ENCODE peak calls at places on chromosome 13, in five cellular contexts. O is aorta, Z is esophagus mucosa, Y is GM12878, P is heart right ventricle. I is an unnamed sample.

GRCh38 chr13:95714142-95714832 is 37.3 kb downstream of the DNAJC3 start:
- ATAC-seq in Y (no peak), O (no peak), Z (peak; percentile 71), P (no peak), I (no peak)

GRCh38 chr13:60417734-60418133 is 20.7 kb downstream of the TDRD3 start:
- ATAC-seq in O (no peak), Y (peak; percentile 63), Z (no peak), P (no peak), I (no peak)

GRCh38 chr13:39634956-39635355 is 20.5 kb upstream of the COG6 start:
- ATAC-seq in P (no peak), Y (no peak), O (no peak), Z (no peak), I (no peak)

GRCh38 chr13:89865331-89865833 is 1482.1 kb upstream of the MIR17HG start:
- ATAC-seq in P (no peak), O (no peak), Y (no peak), Z (no peak), I (no peak)

GRCh38 chr13:39263033-39263432 is 224.8 kb downstream of the NHLRC3 start:
- ATAC-seq in P (peak; percentile 85), Y (peak; percentile 89), O (peak; percentile 75), Z (peak; percentile 67), I (peak; percentile 67)

GRCh38 chr13:20939662-20940061 is 37.1 kb upstream of the XPO4 start:
- ATAC-seq in Y (no peak), P (peak; percentile 45), Z (no peak), O (no peak), I (no peak)

GRCh38 chr13:103164239-103164638 is 98.0 kb upstream of the SLC10A2 start:
- ATAC-seq in O (no peak), P (no peak), Z (no peak), Y (no peak), I (no peak)

GRCh38 chr13:23552171-23552570 is 18.0 kb upstream of the TNFRSF19 start:
- ATAC-seq in Y (no peak), O (no peak), P (no peak), Z (no peak), I (no peak)

GRCh38 chr13:99600318-99600717 is 99.0 kb downstream of the TM9SF2 start:
- ATAC-seq in O (no peak), Y (peak; percentile 39), P (no peak), Z (no peak), I (no peak)

GRCh38 chr13:37984357-37984756 is 114.8 kb upstream of the TRPC4 start:
- ATAC-seq in Y (no peak), Z (no peak), P (no peak), O (no peak), I (no peak)

GRCh38 chr13:23858586-23858985 is 30.6 kb downstream of the MIPEP start:
- ATAC-seq in O (no peak), P (no peak), Y (no peak), Z (peak; percentile 51), I (no peak)

GRCh38 chr13:59658027-59658735 is 505.5 kb downstream of the DIAPH3 start:
- ATAC-seq in O (no peak), Y (no peak), Z (no peak), P (no peak), I (no peak)

GRCh38 chr13:30148171-30148754 is 159.1 kb downstream of the KATNAL1 start:
- ATAC-seq in Y (peak; percentile 21), P (no peak), O (no peak), Z (no peak), I (no peak)

GRCh38 chr13:74243637-74244526 is 109.7 kb upstream of the KLF12 start:
- ATAC-seq in Z (no peak), O (no peak), Y (no peak), P (no peak), I (no peak)

GRCh38 chr13:50126378-50127016 is 111.3 kb downstream of the KCNRG start:
- ATAC-seq in Z (no peak), P (no peak), Y (no peak), O (no peak), I (no peak)

GRCh38 chr13:48175200-48175599 is 57.8 kb upstream of the ITM2B start:
- ATAC-seq in O (no peak), Y (no peak), Z (no peak), P (no peak), I (no peak)

GRCh38 chr13:86881390-86881789 is 789.8 kb upstream of the SLITRK5 start:
- ATAC-seq in Z (no peak), O (no peak), P (no peak), Y (no peak), I (no peak)

GRCh38 chr13:106143930-106144709 is 391.3 kb downstream of the EFNB2 start:
- ATAC-seq in Z (peak; percentile 54), P (no peak), O (no peak), Y (no peak), I (no peak)

GRCh38 chr13:27086599-27087265 is 84.9 kb downstream of the USP12 start:
- ATAC-seq in P (no peak), Z (no peak), O (no peak), Y (no peak), I (no peak)

GRCh38 chr13:59318320-59318930 is 845.3 kb downstream of the DIAPH3 start:
- ATAC-seq in P (peak; percentile 23), Y (peak; percentile 82), O (no peak), Z (no peak), I (no peak)

GRCh38 chr13:79802389-79803140 is 321.6 kb downstream of the NDFIP2 start:
- ATAC-seq in Y (no peak), O (no peak), P (no peak), Z (no peak), I (no peak)

GRCh38 chr13:38202730-38203129 is 146.9 kb upstream of the UFM1 start:
- ATAC-seq in P (no peak), Z (no peak), O (no peak), Y (no peak), I (no peak)

GRCh38 chr13:111092685-111093084 is 22.4 kb upstream of the ARHGEF7 start:
- ATAC-seq in O (no peak), Y (no peak), Z (no peak), P (no peak), I (no peak)

GRCh38 chr13:97215325-97215724 is 6.8 kb upstream of the MBNL2 start:
- ATAC-seq in Y (peak; percentile 69), P (no peak), Z (no peak), O (no peak), I (no peak)

GRCh38 chr13:29270536-29271045 is 324.9 kb downstream of the SLC7A1 start:
- ATAC-seq in P (no peak), Y (no peak), O (no peak), Z (no peak), I (no peak)

GRCh38 chr13:90896022-90896421 is 451.5 kb upstream of the MIR17HG start:
- ATAC-seq in Z (no peak), P (no peak), Y (peak; percentile 49), O (no peak), I (no peak)

GRCh38 chr13:20993211-20993610 is 68.2 kb downstream of the LATS2 start:
- ATAC-seq in P (no peak), Y (no peak), Z (no peak), O (no peak), I (no peak)

GRCh38 chr13:40172149-40172591 is 494.3 kb downstream of the FOXO1 start:
- ATAC-seq in Y (no peak), O (no peak), Z (peak; percentile 64), P (peak; percentile 27), I (no peak)

GRCh38 chr13:95378603-95379002 is 77.4 kb upstream of the ABCC4 start:
- ATAC-seq in P (peak; percentile 60), Z (no peak), O (no peak), Y (no peak), I (no peak)

GRCh38 chr13:83589816-83590215 is 292.5 kb downstream of the SLITRK1 start:
- ATAC-seq in O (no peak), Y (no peak), P (no peak), Z (no peak), I (no peak)

GRCh38 chr13:111116830-111117229 is 1.7 kb downstream of the ARHGEF7 start:
- ATAC-seq in P (no peak), O (no peak), Z (no peak), Y (no peak), I (no peak)

GRCh38 chr13:109669234-109669612 is 117.2 kb downstream of the IRS2 start:
- ATAC-seq in O (peak; percentile 24), P (no peak), Z (no peak), Y (no peak), I (no peak)

GRCh38 chr13:22749626-22750025 is 431.2 kb upstream of the SGCG start:
- ATAC-seq in O (no peak), Y (no peak), Z (no peak), P (no peak), I (no peak)

GRCh38 chr13:113647351-113648217 is 10.4 kb downstream of the ATP4B start:
- ATAC-seq in Y (no peak), P (peak; percentile 94), O (peak; percentile 92), Z (peak; percentile 80), I (peak; percentile 93)

GRCh38 chr13:100510208-100510997 is 78.2 kb downstream of the GGACT start:
- ATAC-seq in Z (no peak), Y (no peak), P (no peak), O (no peak), I (no peak)

I was measured in gastroesophageal sphincter.